ENCODE peak calls at places on chromosomes 16 and 17, in ten cellular contexts. F is Caco-2; H is NCI-H1694 treated with DMSO at 0.1 percent for 48 hours; I is NCI-H774; D is activated CD4-positive, alpha-beta T cell treated with anti-CD3 and anti-CD28 coated beads for 4 hours; X is HT1080; M is esophagus muscularis mucosa; Z is effector memory CD8-positive, alpha-beta T cell; K is activated CD8-positive, alpha-beta memory T cell treated with anti-CD3 and anti-CD28 coated beads for 48 hours; J is H1. Q is an unnamed sample.

GRCh38 chr16:27377666-27378485 is 24.1 kb upstream of the IL21R start:
- DNase-seq in F (no peak), H (no peak), I (no peak), D (no peak), X (no peak), M (no peak), Z (no peak), K (no peak), J (no peak), Q (no peak)

GRCh38 chr16:16057102-16057501 is 107.7 kb downstream of the ABCC1 start:
- DNase-seq in F (no peak), H (no peak), I (no peak), D (no peak), X (no peak), M (no peak), Z (no peak), K (no peak), J (no peak), Q (no peak)

GRCh38 chr16:59878479-59878878 is 1144.4 kb upstream of the GOT2 start:
- DNase-seq in F (no peak), H (no peak), I (no peak), D (no peak), X (peak; percentile 77), M (no peak), Z (no peak), K (no peak), J (no peak), Q (no peak)

GRCh38 chr17:39365252-39365651 is 36.2 kb downstream of the FBXL20 start:
- DNase-seq in F (no peak), H (no peak), I (no peak), D (no peak), X (no peak), M (no peak), Z (no peak), K (no peak), J (no peak), Q (no peak)

GRCh38 chr16:66939366-66939765 is 4.0 kb downstream of the CES2 start:
- DNase-seq in F (no peak), H (no peak), I (no peak), D (no peak), X (no peak), M (no peak), Z (no peak), K (no peak), J (no peak), Q (no peak)

GRCh38 chr17:60163108-60163784 is 13.5 kb downstream of the CA4 start:
- DNase-seq in F (peak; percentile 61), H (no peak), I (no peak), D (no peak), X (no peak), M (no peak), Z (no peak), K (no peak), J (no peak), Q (peak; percentile 18)

GRCh38 chr17:63356275-63356905 is 89.7 kb downstream of the CYB561 start:
- DNase-seq in F (no peak), H (no peak), I (no peak), D (no peak), X (peak; percentile 93), M (no peak), Z (no peak), K (no peak), J (no peak), Q (no peak)

GRCh38 chr16:58753711-58754134 is 19.6 kb upstream of the GOT2 start:
- DNase-seq in F (no peak), H (no peak), I (no peak), D (no peak), X (no peak), M (no peak), Z (no peak), K (no peak), J (no peak), Q (no peak)

GRCh38 chr16:57863434-57864160 is 61.3 kb upstream of the KIFC3 start:
- DNase-seq in F (peak; percentile 73), H (peak; percentile 7), I (peak; percentile 34), D (no peak), X (peak; percentile 69), M (no peak), Z (no peak), K (no peak), J (peak; percentile 49), Q (peak; percentile 13)

GRCh38 chr16:81738831-81739496 is 40.1 kb upstream of the PLCG2 start:
- DNase-seq in F (no peak), H (no peak), I (no peak), D (no peak), X (no peak), M (no peak), Z (no peak), K (no peak), J (no peak), Q (no peak)

GRCh38 chr17:48578616-48579560 is 738 bp upstream of the HOXB4 start:
- DNase-seq in F (no peak), H (peak; percentile 36), I (peak; percentile 82), D (no peak), X (no peak), M (no peak), Z (peak; percentile 29), K (no peak), J (no peak), Q (no peak)

GRCh38 chr16:30740364-30741251 is 7.6 kb upstream of the PHKG2 start:
- DNase-seq in F (peak; percentile 92), H (no peak), I (peak; percentile 33), D (no peak), X (peak; percentile 90), M (peak; percentile 95), Z (no peak), K (no peak), J (no peak), Q (no peak)

GRCh38 chr17:81448960-81449359 is 53.7 kb downstream of the BAHCC1 start:
- DNase-seq in F (no peak), H (no peak), I (no peak), D (no peak), X (no peak), M (no peak), Z (no peak), K (no peak), J (no peak), Q (no peak)

GRCh38 chr16:85498607-85499006 is 114.5 kb upstream of the GSE1 start:
- DNase-seq in F (no peak), H (no peak), I (peak; percentile 21), D (no peak), X (no peak), M (no peak), Z (no peak), K (no peak), J (no peak), Q (no peak)

GRCh38 chr17:80106176-80106575 is 4.8 kb downstream of the GAA start:
- DNase-seq in F (no peak), H (no peak), I (no peak), D (no peak), X (no peak), M (no peak), Z (no peak), K (no peak), J (no peak), Q (no peak)

GRCh38 chr16:14345512-14346115 is 274.5 kb downstream of the MRTFB start:
- DNase-seq in F (no peak), H (no peak), I (no peak), D (no peak), X (no peak), M (no peak), Z (no peak), K (no peak), J (no peak), Q (no peak)

GRCh38 chr17:42475853-42476252 is 17.2 kb downstream of the ATP6V0A1 start:
- DNase-seq in F (no peak), H (no peak), I (no peak), D (no peak), X (no peak), M (no peak), Z (no peak), K (no peak), J (no peak), Q (no peak)

GRCh38 chr17:82003411-82004381 is 19.0 kb downstream of the CENPX start:
- DNase-seq in F (peak; percentile 80), H (no peak), I (no peak), D (peak; percentile 40), X (peak; percentile 98), M (no peak), Z (no peak), K (no peak), J (no peak), Q (no peak)

GRCh38 chr17:58684003-58684402 is 7.8 kb downstream of the TEX14 start:
- DNase-seq in F (no peak), H (no peak), I (no peak), D (no peak), X (peak; percentile 50), M (no peak), Z (no peak), K (no peak), J (no peak), Q (no peak)

GRCh38 chr17:48469227-48469626 is 39.2 kb upstream of the SKAP1 start:
- DNase-seq in F (no peak), H (no peak), I (no peak), D (no peak), X (no peak), M (no peak), Z (no peak), K (no peak), J (no peak), Q (no peak)

GRCh38 chr17:55664287-55664686 is 58.4 kb downstream of the TMEM100 start:
- DNase-seq in F (no peak), H (no peak), I (no peak), D (no peak), X (no peak), M (no peak), Z (no peak), K (no peak), J (no peak), Q (no peak)

GRCh38 chr17:1972429-1973160 is 52.5 kb downstream of the RTN4RL1 start:
- DNase-seq in F (no peak), H (no peak), I (no peak), D (peak; percentile 6), X (no peak), M (no peak), Z (no peak), K (no peak), J (no peak), Q (no peak)

GRCh38 chr17:41739661-41740352 is 5.4 kb upstream of the HAP1 start:
- DNase-seq in F (no peak), H (no peak), I (no peak), D (no peak), X (peak; percentile 38), M (no peak), Z (no peak), K (no peak), J (no peak), Q (peak; percentile 55)

GRCh38 chr16:12303649-12304048 is 327.1 kb downstream of the SNX29 start:
- DNase-seq in F (no peak), H (no peak), I (no peak), D (no peak), X (no peak), M (no peak), Z (no peak), K (no peak), J (no peak), Q (no peak)

GRCh38 chr17:83053021-83053778 is 26.2 kb upstream of the METRNL start:
- DNase-seq in F (no peak), H (no peak), I (no peak), D (no peak), X (no peak), M (no peak), Z (no peak), K (no peak), J (no peak), Q (no peak)

GRCh38 chr16:70725912-70726828 is 40.3 kb upstream of the MTSS2 start:
- DNase-seq in F (no peak), H (no peak), I (no peak), D (no peak), X (no peak), M (no peak), Z (no peak), K (no peak), J (no peak), Q (no peak)

GRCh38 chr17:19805006-19805405 is 56.9 kb upstream of the ALDH3A1 start:
- DNase-seq in F (no peak), H (no peak), I (no peak), D (no peak), X (no peak), M (no peak), Z (no peak), K (no peak), J (no peak), Q (no peak)

GRCh38 chr17:73096866-73097265 is 4.4 kb upstream of the SLC39A11 start:
- DNase-seq in F (no peak), H (no peak), I (no peak), D (no peak), X (peak; percentile 63), M (no peak), Z (no peak), K (no peak), J (no peak), Q (no peak)